ENCODE peak calls at places on chromosome 22, in four cellular contexts. Z is IMR-90, V is keratinocyte, D is PC-9. I is an unnamed sample.

GRCh38 chr22:21448627-21449416 is 18.4 kb upstream of the TMEM191C start:
- DNase-seq in Z (no peak), V (no peak), D (no peak), I (no peak)

GRCh38 chr22:25569983-25570382 is 5.5 kb downstream of the GRK3 start:
- DNase-seq in V (no peak), Z (no peak), D (no peak), I (no peak)

GRCh38 chr22:21942939-21943338 is 9.7 kb downstream of the PPM1F start:
- DNase-seq in Z (no peak), V (no peak), D (no peak), I (no peak)

GRCh38 chr22:41989246-41989645 is 9.3 kb upstream of the WBP2NL start:
- DNase-seq in V (no peak), D (no peak), Z (no peak), I (no peak)

GRCh38 chr22:36725366-36726006 is 21.9 kb upstream of the CACNG2 start:
- DNase-seq in D (no peak), V (no peak), Z (no peak), I (no peak)

GRCh38 chr22:20571531-20572007 is 64.2 kb downstream of the MED15 start:
- DNase-seq in V (no peak), D (no peak), Z (no peak), I (no peak)

GRCh38 chr22:24429411-24430365 is 2.3 kb downstream of the ADORA2A start:
- DNase-seq in V (peak), Z (peak), D (no peak), I (peak)

GRCh38 chr22:30868663-30869385 is 99.8 kb downstream of the MORC2 start:
- DNase-seq in V (no peak), Z (peak), D (no peak), I (no peak)

GRCh38 chr22:20577549-20577975 is 70.2 kb downstream of the MED15 start:
- DNase-seq in Z (no peak), D (no peak), V (no peak), I (no peak)

GRCh38 chr22:43782448-43782847 is 29.7 kb downstream of the EFCAB6 start:
- DNase-seq in Z (peak), D (no peak), V (no peak), I (no peak)

GRCh38 chr22:45460288-45461109 is 42.2 kb upstream of the FBLN1 start:
- DNase-seq in D (no peak), Z (peak), V (no peak), I (no peak)

GRCh38 chr22:33105501-33105911 is 47.3 kb upstream of the SYN3 start:
- DNase-seq in D (no peak), Z (peak), V (no peak), I (peak)

GRCh38 chr22:46830841-46831240 is 68.4 kb downstream of the TBC1D22A start:
- DNase-seq in V (no peak), Z (peak), D (no peak), I (no peak)

GRCh38 chr22:46833228-46833627 is 70.8 kb downstream of the TBC1D22A start:
- DNase-seq in Z (peak), D (no peak), V (no peak), I (peak)

GRCh38 chr22:46830001-46830715 is 67.7 kb downstream of the TBC1D22A start:
- DNase-seq in Z (peak), V (peak), D (peak), I (peak)

GRCh38 chr22:46835693-46836092 is 73.2 kb downstream of the TBC1D22A start:
- DNase-seq in D (no peak), V (no peak), Z (no peak), I (no peak)

GRCh38 chr22:46835288-46835687 is 72.8 kb downstream of the TBC1D22A start:
- DNase-seq in D (no peak), V (no peak), Z (no peak), I (no peak)
- H3K4me2 ChIP-seq in D (no peak), V (no peak), Z (no peak), I (no peak)

DNA sequence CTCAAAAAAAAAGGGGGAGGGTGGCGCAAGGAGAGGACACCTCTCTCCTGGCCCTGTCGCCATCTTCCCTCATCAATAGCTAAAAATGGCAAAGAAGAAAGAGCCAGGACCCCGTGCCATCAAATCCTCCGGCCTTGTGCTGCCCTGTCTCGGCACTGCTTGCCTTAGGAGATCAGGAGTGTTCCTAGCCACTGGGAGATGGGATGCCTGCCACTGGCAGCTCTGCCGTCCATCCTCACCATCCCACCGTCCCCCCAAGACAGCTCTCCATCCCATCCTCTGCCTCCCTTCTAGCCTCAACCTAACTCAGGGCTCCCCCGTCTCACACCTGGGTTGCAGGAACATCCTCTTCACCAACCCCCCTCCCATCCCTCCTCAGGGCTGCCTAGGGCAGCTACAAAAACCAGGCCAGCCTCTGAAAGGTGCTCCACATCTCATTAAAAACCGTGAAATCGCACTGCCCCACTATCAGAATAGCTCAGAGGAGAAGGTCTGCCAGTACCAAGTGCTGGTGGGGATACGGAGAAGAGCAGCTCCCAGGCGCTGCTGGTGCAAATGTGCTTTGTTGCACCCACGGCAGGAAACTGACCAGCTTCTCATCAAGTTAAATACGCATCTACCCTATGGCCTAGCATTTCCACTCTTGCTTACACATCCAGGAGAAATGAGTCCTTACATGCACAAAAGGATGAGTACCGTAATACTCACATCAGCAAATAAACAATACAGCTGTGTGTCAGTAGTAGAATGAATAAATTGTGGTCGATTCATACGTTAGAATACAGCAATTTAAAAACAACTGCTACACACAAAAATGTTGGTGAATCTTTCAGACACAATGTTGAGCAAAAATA is 31.7 kb upstream of the GCAT start:
- DNase-seq in Z (peak), V (peak), D (no peak), I (peak)
- H3K4me2 ChIP-seq in Z (peak), V (peak), D (peak), I (peak)

GRCh38 chr22:39448205-39449054 is 8.4 kb upstream of the MGAT3 start:
- DNase-seq in Z (no peak), V (no peak), D (peak), I (no peak)

GRCh38 chr22:39450258-39450955 is 6.4 kb upstream of the MGAT3 start:
- DNase-seq in Z (no peak), V (no peak), D (no peak), I (no peak)

GRCh38 chr22:39452740-39453040 is 4.1 kb upstream of the MGAT3 start:
- DNase-seq in D (no peak), Z (no peak), V (no peak), I (no peak)

GRCh38 chr22:39446239-39446721 is 10.5 kb upstream of the MGAT3 start:
- DNase-seq in Z (no peak), D (no peak), V (no peak), I (no peak)

DNA sequence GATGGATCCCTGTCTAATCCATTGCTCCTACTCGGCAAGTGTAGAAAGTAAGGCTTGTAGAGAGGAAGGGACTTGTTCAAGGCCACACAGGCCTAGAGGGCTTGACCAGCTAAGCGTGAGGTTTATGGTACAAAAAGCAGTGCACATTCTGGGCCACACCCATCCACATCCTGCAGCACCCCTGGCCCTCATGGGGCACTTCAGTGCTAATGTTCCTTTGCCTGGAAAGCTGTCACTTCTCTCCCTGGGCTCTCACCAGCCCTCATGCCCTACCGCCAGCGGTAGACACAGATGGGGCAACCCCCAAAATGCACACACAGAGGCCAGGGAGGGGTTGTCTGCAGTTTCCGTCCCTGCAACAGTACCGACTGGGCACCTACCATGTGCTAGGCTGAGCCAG is 7.1 kb upstream of the MGAT3 start:
- DNase-seq in D (no peak), Z (no peak), V (no peak), I (no peak)
- H3K4me2 ChIP-seq in D (no peak), Z (no peak), V (no peak), I (no peak)

GRCh38 chr22:29003975-29004646 is 57.5 kb downstream of the C22orf31 start:
- DNase-seq in Z (no peak), V (no peak), D (peak), I (peak)
- H3K4me2 ChIP-seq in Z (no peak), V (no peak), D (no peak), I (no peak)

GRCh38 chr22:35227248-35227647 is 30.0 kb upstream of the HMGXB4 start:
- DNase-seq in D (no peak), Z (no peak), V (no peak), I (no peak)

GRCh38 chr22:35230417-35230816 is 26.9 kb upstream of the HMGXB4 start:
- DNase-seq in Z (no peak), D (no peak), V (no peak), I (no peak)

GRCh38 chr22:35230839-35231584 is 26.3 kb upstream of the HMGXB4 start:
- DNase-seq in Z (no peak), D (peak), V (no peak), I (no peak)

GRCh38 chr22:35231585-35232084 is 25.7 kb upstream of the HMGXB4 start:
- DNase-seq in V (peak), Z (peak), D (peak), I (peak)

DNA sequence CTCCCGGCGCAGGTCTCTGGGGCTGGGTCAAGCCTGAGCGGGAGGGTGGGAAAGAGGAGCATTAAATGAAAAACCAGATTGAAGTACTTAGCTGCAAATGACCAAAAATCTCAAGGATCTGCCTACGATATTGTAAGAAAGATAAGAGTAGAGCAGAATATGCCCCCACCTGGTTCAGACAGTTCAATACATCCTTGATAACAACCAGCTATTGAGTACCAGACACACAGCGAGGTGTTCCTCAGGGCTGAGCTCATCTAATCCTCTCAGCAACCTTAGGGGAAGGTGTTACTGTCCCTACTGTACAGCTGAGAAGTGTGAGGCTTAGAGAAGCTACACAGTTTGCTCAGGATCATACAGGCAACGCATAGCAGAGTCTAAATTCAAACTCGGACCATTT is 27.4 kb upstream of the HMGXB4 start:
- DNase-seq in D (no peak), V (no peak), Z (no peak), I (no peak)
- H3K4me2 ChIP-seq in D (peak), V (no peak), Z (no peak), I (no peak)

GRCh38 chr22:22944268-22944985 is 56.8 kb downstream of the IGLL5 start:
- DNase-seq in V (no peak), D (no peak), Z (no peak), I (no peak)

GRCh38 chr22:22943521-22944267 is 56.1 kb downstream of the IGLL5 start:
- DNase-seq in V (no peak), Z (no peak), D (no peak), I (no peak)

GRCh38 chr22:22942511-22943329 is 55.1 kb downstream of the IGLL5 start:
- DNase-seq in Z (peak), V (peak), D (peak), I (peak)

GRCh38 chr22:22941831-22942510 is 54.4 kb downstream of the IGLL5 start:
- DNase-seq in Z (no peak), D (no peak), V (no peak), I (no peak)

DNA sequence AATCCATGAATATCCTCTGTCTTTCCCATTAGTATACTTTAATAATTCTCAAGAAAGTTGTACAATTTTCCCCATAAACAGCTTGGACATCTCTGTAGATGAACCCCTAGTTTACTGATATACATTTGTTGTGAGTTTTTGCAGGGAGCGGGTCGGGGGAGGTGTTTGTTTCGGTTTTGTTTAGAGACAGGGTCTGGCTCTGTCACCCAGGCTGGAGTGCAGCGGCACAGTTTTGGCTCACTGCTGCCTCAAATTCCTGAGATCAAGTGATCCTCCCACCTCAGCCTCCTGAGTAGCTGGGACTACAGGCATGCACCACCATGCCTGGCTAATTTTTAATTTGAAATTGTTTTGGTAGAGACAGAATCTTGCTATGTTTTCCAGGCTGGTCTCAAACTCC is 57.6 kb downstream of the IGLL5 start:
- DNase-seq in V (no peak), Z (no peak), D (no peak), I (no peak)
- H3K4me2 ChIP-seq in V (no peak), Z (no peak), D (no peak), I (no peak)

I was measured in mammary epithelial cell.